ENCODE peak calls at places on chromosomes 12 and 14, in four cellular contexts. One of them, this sample, is unnamed.

GRCh38 chr12:104248444-104248843 is 32.9 kb downstream of the TXNRD1 start:
- DNase-seq in IMR-90: no peak
- DNase-seq in A549: no peak
- DNase-seq in K562: no peak
- DNase-seq in this sample: no peak

GRCh38 chr12:113186666-113187325 is 1.3 kb downstream of the RITA1 start:
- DNase-seq in A549: no peak
- DNase-seq in K562: no peak
- DNase-seq in IMR-90: no peak
- DNase-seq in this sample: no peak

GRCh38 chr12:115709410-115710065 is 568.0 kb downstream of the MED13L start:
- DNase-seq in K562: no peak
- DNase-seq in A549: no peak
- DNase-seq in IMR-90: no peak
- DNase-seq in this sample: no peak

GRCh38 chr14:51328942-51329350 is 88.9 kb downstream of the TMX1 start:
- DNase-seq in A549: no peak
- DNase-seq in IMR-90: peak; percentile 69
- DNase-seq in K562: no peak
- DNase-seq in this sample: no peak

GRCh38 chr14:73784065-73784987 is 67.3 kb upstream of the PTGR2 start:
- DNase-seq in IMR-90: peak; percentile 70
- DNase-seq in A549: no peak
- DNase-seq in K562: no peak
- DNase-seq in this sample: no peak

GRCh38 chr12:110501722-110502448 is at the start of the genes RAD9B and VPS29:
- DNase-seq in K562: peak; percentile 99
- DNase-seq in A549: peak; percentile 96
- DNase-seq in IMR-90: peak; percentile 98
- DNase-seq in this sample: peak; percentile 97

GRCh38 chr12:24839268-24839791 is 109.6 kb downstream of the BCAT1 start:
- DNase-seq in K562: no peak
- DNase-seq in IMR-90: no peak
- DNase-seq in A549: no peak
- DNase-seq in this sample: peak; percentile 99

GRCh38 chr12:25995906-25996305 is 37.4 kb downstream of the RASSF8 start:
- DNase-seq in K562: no peak
- DNase-seq in A549: no peak
- DNase-seq in IMR-90: peak; percentile 60
- DNase-seq in this sample: no peak

GRCh38 chr12:96198970-96199369 is 4.8 kb downstream of the ELK3 start:
- DNase-seq in IMR-90: peak; percentile 96
- DNase-seq in K562: no peak
- DNase-seq in A549: no peak
- DNase-seq in this sample: no peak

GRCh38 chr12:57248934-57249742 is 1.8 kb downstream of the STAC3 start:
- DNase-seq in IMR-90: no peak
- DNase-seq in A549: no peak
- DNase-seq in K562: peak; percentile 76
- DNase-seq in this sample: no peak

GRCh38 chr12:116861331-116861730 is 19.9 kb downstream of the HRK start:
- DNase-seq in A549: no peak
- DNase-seq in K562: peak; percentile 24
- DNase-seq in IMR-90: peak; percentile 90
- DNase-seq in this sample: peak; percentile 43

GRCh38 chr14:53929871-53930685 is 26.5 kb downstream of the BMP4 start:
- DNase-seq in K562: peak; percentile 22
- DNase-seq in A549: peak; percentile 22
- DNase-seq in IMR-90: no peak
- DNase-seq in this sample: no peak

GRCh38 chr12:112901271-112901670 is 5.5 kb upstream of the OAS1 start:
- DNase-seq in K562: no peak
- DNase-seq in A549: no peak
- DNase-seq in IMR-90: no peak
- DNase-seq in this sample: no peak

GRCh38 chr12:69500631-69501030 is 30.4 kb downstream of the FRS2 start:
- DNase-seq in IMR-90: peak; percentile 50
- DNase-seq in A549: no peak
- DNase-seq in K562: no peak
- DNase-seq in this sample: no peak

GRCh38 chr12:5694759-5695409 is 250.2 kb downstream of the ANO2 start:
- DNase-seq in K562: no peak
- DNase-seq in IMR-90: peak; percentile 29
- DNase-seq in A549: no peak
- DNase-seq in this sample: no peak

GRCh38 chr14:53004976-53005375 is 54.1 kb upstream of the FERMT2 start:
- DNase-seq in K562: no peak
- DNase-seq in A549: no peak
- DNase-seq in IMR-90: peak; percentile 26
- DNase-seq in this sample: no peak

GRCh38 chr12:96195845-96196451 is 1.8 kb downstream of the ELK3 start:
- DNase-seq in K562: peak; percentile 51
- DNase-seq in A549: peak; percentile 45
- DNase-seq in IMR-90: peak; percentile 74
- DNase-seq in this sample: no peak

GRCh38 chr14:103281496-103282231 is 52.4 kb upstream of the EIF5 start:
- DNase-seq in IMR-90: peak; percentile 62
- DNase-seq in A549: peak; percentile 62
- DNase-seq in K562: peak; percentile 41
- DNase-seq in this sample: no peak

GRCh38 chr14:104228221-104228620 is 89.8 kb downstream of the KIF26A start:
- DNase-seq in K562: no peak
- DNase-seq in IMR-90: no peak
- DNase-seq in A549: no peak
- DNase-seq in this sample: no peak

GRCh38 chr12:33438025-33438772 is 1.4 kb downstream of the SYT10 start:
- DNase-seq in IMR-90: no peak
- DNase-seq in K562: peak; percentile 40
- DNase-seq in A549: no peak
- DNase-seq in this sample: no peak

GRCh38 chr12:69052613-69053408 is 119.8 kb upstream of the CPM start:
- DNase-seq in A549: peak; percentile 66
- DNase-seq in IMR-90: peak; percentile 83
- DNase-seq in K562: no peak
- DNase-seq in this sample: peak; percentile 32

GRCh38 chr14:74514471-74514932 is 20.9 kb downstream of the ISCA2 start:
- DNase-seq in A549: no peak
- DNase-seq in K562: no peak
- DNase-seq in IMR-90: peak; percentile 52
- DNase-seq in this sample: no peak

GRCh38 chr12:51441583-51441982 is 17.0 kb downstream of the SLC4A8 start:
- DNase-seq in K562: no peak
- DNase-seq in A549: no peak
- DNase-seq in IMR-90: peak; percentile 95
- DNase-seq in this sample: no peak

GRCh38 chr12:29625359-29625953 is 128.0 kb upstream of the OVCH1 start:
- DNase-seq in IMR-90: peak; percentile 13
- DNase-seq in A549: no peak
- DNase-seq in K562: no peak
- DNase-seq in this sample: peak; percentile 16

GRCh38 chr12:23757541-23757962 is 191.9 kb downstream of the SOX5 start:
- DNase-seq in K562: no peak
- DNase-seq in A549: no peak
- DNase-seq in IMR-90: no peak
- DNase-seq in this sample: no peak

GRCh38 chr12:116863275-116863767 is 17.9 kb downstream of the HRK start:
- DNase-seq in IMR-90: peak; percentile 75
- DNase-seq in K562: peak; percentile 43
- DNase-seq in A549: no peak
- DNase-seq in this sample: no peak

GRCh38 chr12:29582156-29582555 is 84.7 kb upstream of the OVCH1 start:
- DNase-seq in K562: no peak
- DNase-seq in IMR-90: no peak
- DNase-seq in A549: no peak
- DNase-seq in this sample: no peak

GRCh38 chr12:122732170-122732569 is 1.5 kb upstream of the HCAR1 start:
- DNase-seq in K562: no peak
- DNase-seq in IMR-90: no peak
- DNase-seq in A549: no peak
- DNase-seq in this sample: no peak

GRCh38 chr12:6188954-6189353 is 11.2 kb upstream of the CD9 start:
- DNase-seq in IMR-90: no peak
- DNase-seq in A549: no peak
- DNase-seq in K562: no peak
- DNase-seq in this sample: no peak

GRCh38 chr14:65940056-65940735 is 527.7 kb downstream of the FUT8 start:
- DNase-seq in K562: peak; percentile 43
- DNase-seq in A549: peak; percentile 41
- DNase-seq in IMR-90: no peak
- DNase-seq in this sample: no peak

GRCh38 chr12:122977153-122977552 is 2.1 kb downstream of the OGFOD2 start:
- DNase-seq in A549: no peak
- DNase-seq in IMR-90: no peak
- DNase-seq in K562: no peak
- DNase-seq in this sample: no peak

GRCh38 chr12:55684761-55685370 is 22.8 kb downstream of the ITGA7 start:
- DNase-seq in K562: no peak
- DNase-seq in IMR-90: no peak
- DNase-seq in A549: no peak
- DNase-seq in this sample: no peak

GRCh38 chr12:110424237-110424636 is 20.7 kb upstream of the ANAPC7 start:
- DNase-seq in K562: no peak
- DNase-seq in IMR-90: no peak
- DNase-seq in A549: no peak
- DNase-seq in this sample: no peak

GRCh38 chr12:62254967-62255366 is 5.2 kb upstream of the USP15 start:
- DNase-seq in A549: no peak
- DNase-seq in IMR-90: no peak
- DNase-seq in K562: no peak
- DNase-seq in this sample: no peak

GRCh38 chr12:94831081-94831747 is 172.3 kb downstream of the NDUFA12 start:
- DNase-seq in A549: no peak
- DNase-seq in K562: no peak
- DNase-seq in IMR-90: no peak
- DNase-seq in this sample: peak; percentile 98

GRCh38 chr12:124916370-124917134 is 2.1 kb upstream of the UBC start:
- DNase-seq in IMR-90: peak; percentile 93
- DNase-seq in K562: peak; percentile 91
- DNase-seq in A549: no peak
- DNase-seq in this sample: no peak

GRCh38 chr14:85296466-85297210 is 233.3 kb upstream of the FLRT2 start:
- DNase-seq in IMR-90: peak; percentile 70
- DNase-seq in K562: no peak
- DNase-seq in A549: no peak
- DNase-seq in this sample: no peak

GRCh38 chr14:85300119-85300518 is 229.8 kb upstream of the FLRT2 start:
- DNase-seq in IMR-90: no peak
- DNase-seq in K562: no peak
- DNase-seq in A549: no peak
- DNase-seq in this sample: no peak

DNA sequence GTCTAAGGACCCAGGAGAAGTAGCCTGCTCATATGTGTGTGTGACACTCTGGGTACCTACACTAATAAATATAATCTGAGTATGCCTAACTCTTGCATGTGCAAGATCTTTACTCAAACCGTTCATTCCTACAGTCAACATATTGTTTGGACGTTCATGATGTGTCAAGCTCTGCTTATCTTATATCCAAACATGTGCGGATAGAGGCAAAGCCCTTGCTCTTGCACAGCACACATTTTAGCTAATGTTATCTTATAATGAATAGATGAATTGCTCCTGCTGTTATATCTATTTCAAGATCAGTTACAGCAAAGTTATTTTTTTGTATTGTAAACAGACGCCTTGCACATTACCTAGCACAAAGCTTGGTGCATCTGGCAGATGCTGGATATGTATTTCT is 228.4 kb upstream of the FLRT2 start:
- DNase-seq in K562: no peak
- DNase-seq in IMR-90: no peak
- DNase-seq in A549: no peak
- DNase-seq in this sample: no peak
- TF ChIP-seq ELK1 in K562: no peak
- TF ChIP-seq ELK1 in IMR-90: no peak
- TF ChIP-seq ELK1 in A549: no peak
- TF ChIP-seq ELK1 in this sample: no peak

DNA sequence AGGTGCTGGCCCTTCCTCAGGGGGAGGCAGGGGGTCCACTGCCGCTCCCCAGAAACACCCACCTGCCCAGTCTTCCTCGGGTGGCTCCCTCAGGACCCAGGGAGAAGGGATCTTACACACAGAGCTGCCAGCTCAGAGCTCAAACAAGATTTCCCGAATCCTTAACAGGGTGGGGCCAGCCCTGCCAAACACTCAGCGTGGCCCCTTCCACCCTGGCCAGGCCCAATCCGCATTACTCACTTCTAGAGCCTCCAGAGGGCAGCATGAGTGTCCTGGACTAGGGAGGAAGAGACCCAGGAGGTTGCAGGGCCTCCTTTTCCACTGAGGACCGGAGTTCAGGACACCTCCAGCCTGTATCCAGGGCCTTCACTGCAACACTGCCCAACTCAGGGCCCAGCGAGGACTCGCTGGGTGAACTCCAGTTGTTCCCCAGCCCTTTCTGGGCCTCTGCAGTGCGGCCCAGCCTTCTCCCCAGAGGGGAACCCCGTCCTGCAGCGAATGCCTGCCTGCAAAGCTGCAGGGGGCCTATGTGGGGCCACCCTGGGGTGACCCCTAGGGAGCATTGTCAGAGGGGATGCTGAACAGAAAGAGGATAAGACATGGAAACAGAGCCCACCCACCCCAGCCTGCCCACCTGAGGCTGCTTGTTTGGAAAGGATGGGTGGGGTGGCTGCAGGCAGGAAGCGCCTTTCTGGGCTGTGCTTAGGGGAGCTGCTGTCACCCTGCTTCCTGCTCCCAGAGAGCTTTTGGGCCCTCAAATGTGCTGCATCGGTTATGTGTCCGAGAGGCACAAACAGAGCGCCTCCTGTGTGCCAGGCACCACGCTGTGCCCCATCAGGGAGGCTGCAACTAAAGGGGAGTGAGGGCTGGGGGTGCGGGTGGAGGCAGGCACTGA is 43.8 kb downstream of the CCNK start:
- DNase-seq in IMR-90: peak; percentile 59
- DNase-seq in A549: peak; percentile 64
- DNase-seq in K562: peak; percentile 28
- DNase-seq in this sample: no peak
- TF ChIP-seq ELK1 in IMR-90: no peak
- TF ChIP-seq ELK1 in A549: no peak
- TF ChIP-seq ELK1 in K562: no peak
- TF ChIP-seq ELK1 in this sample: no peak

DNA sequence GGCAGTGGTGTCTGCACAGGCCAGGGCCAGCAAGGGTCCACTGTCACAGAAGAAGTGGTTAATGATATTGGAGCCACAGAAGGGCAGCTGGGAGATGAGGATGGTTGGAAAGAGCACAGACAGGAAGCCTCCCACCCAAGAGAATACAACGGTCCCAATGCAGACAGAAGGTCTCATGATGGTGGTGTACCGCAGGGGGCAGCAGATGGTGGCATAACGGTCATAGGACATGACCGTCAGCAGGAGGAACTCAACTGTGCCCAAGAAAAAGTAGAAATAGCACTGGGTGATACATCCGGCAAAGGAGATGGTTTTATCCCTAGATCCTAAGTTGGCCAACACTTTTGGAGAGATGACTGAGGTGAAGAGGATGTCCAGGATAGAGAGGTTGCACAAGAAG is 9.9 kb downstream of the OR6J1 start:
- DNase-seq in IMR-90: no peak
- DNase-seq in A549: no peak
- DNase-seq in K562: no peak
- DNase-seq in this sample: no peak
- TF ChIP-seq ELK1 in IMR-90: no peak
- TF ChIP-seq ELK1 in A549: no peak
- TF ChIP-seq ELK1 in K562: no peak
- TF ChIP-seq ELK1 in this sample: no peak

GRCh38 chr12:91384391-91384790 is 201.8 kb upstream of the DCN start:
- DNase-seq in IMR-90: no peak
- DNase-seq in A549: no peak
- DNase-seq in K562: no peak
- DNase-seq in this sample: no peak
- TF ChIP-seq ELK1 in IMR-90: no peak
- TF ChIP-seq ELK1 in A549: no peak
- TF ChIP-seq ELK1 in K562: no peak
- TF ChIP-seq ELK1 in this sample: no peak

This sample was measured in GM12878.